ENCODE peak calls at places on chromosomes 16 and 17, in five cellular contexts. I, R, F, V and P are unnamed samples.
A peak's percentile ranks its signal among the peaks of the same experiment; 100 is the strongest.

GRCh38 chr17:56656961-56657360 is 63.5 kb downstream of the NOG start:
- DNase-seq in F (no peak), R (no peak), V (no peak), I (no peak), P (no peak)

GRCh38 chr16:54912720-54913119 is 17.9 kb upstream of the IRX5 start:
- DNase-seq in V (no peak), I (no peak), R (no peak), F (no peak), P (no peak)

GRCh38 chr16:17518441-17518840 is 47.7 kb upstream of the XYLT1 start:
- DNase-seq in V (no peak), F (no peak), I (no peak), R (no peak), P (no peak)

GRCh38 chr17:17300624-17301568 is 2.3 kb upstream of the NT5M start:
- DNase-seq in V (no peak), R (peak; percentile 37), F (peak; percentile 83), I (no peak), P (no peak)

GRCh38 chr17:27232328-27232727 is 61.6 kb upstream of the WSB1 start:
- DNase-seq in R (no peak), I (no peak), V (no peak), F (no peak), P (no peak)

GRCh38 chr17:320809-321385 is 31.7 kb downstream of the RPH3AL start:
- DNase-seq in I (no peak), V (no peak), R (no peak), F (peak; percentile 77), P (no peak)

GRCh38 chr16:77723108-77723514 is 797 bp downstream of the NUDT7 start:
- DNase-seq in I (no peak), R (no peak), V (no peak), F (no peak), P (peak; percentile 28)

GRCh38 chr16:89393731-89394406 is 96.5 kb downstream of the ANKRD11 start:
- DNase-seq in V (no peak), R (no peak), I (no peak), F (peak; percentile 69), P (no peak)

GRCh38 chr16:66928702-66929388 is 3.5 kb upstream of the RRAD start:
- DNase-seq in I (no peak), V (no peak), R (no peak), F (no peak), P (no peak)

GRCh38 chr17:76584427-76585047 is 1.1 kb downstream of the ST6GALNAC2 start:
- DNase-seq in V (no peak), R (no peak), F (no peak), I (no peak), P (no peak)